ENCODE peak calls at places on chromosome 17, in nine cellular contexts. One of them, this sample, is unnamed.

GRCh38 chr17:360141-360705 is 7.6 kb upstream of the RPH3AL start:
- DNase-seq in BJ: no peak
- DNase-seq in kidney epithelial cell: no peak
- DNase-seq in pancreas: peak
- DNase-seq in lower leg skin: peak
- DNase-seq in cardiac fibroblast: no peak
- DNase-seq in cardiac muscle cell: no peak
- DNase-seq in tibial artery: no peak
- DNase-seq in fibroblast of lung: no peak
- DNase-seq in this sample: no peak

GRCh38 chr17:70072900-70073299 is 2.1 kb upstream of the KCNJ16 start:
- DNase-seq in cardiac muscle cell: no peak
- DNase-seq in fibroblast of lung: no peak
- DNase-seq in kidney epithelial cell: no peak
- DNase-seq in pancreas: no peak
- DNase-seq in lower leg skin: no peak
- DNase-seq in cardiac fibroblast: no peak
- DNase-seq in tibial artery: no peak
- DNase-seq in BJ: no peak
- DNase-seq in this sample: no peak

GRCh38 chr17:19877546-19877945 is 9.8 kb upstream of the ULK2 start:
- DNase-seq in pancreas: no peak
- DNase-seq in tibial artery: no peak
- DNase-seq in BJ: no peak
- DNase-seq in lower leg skin: no peak
- DNase-seq in fibroblast of lung: no peak
- DNase-seq in cardiac fibroblast: no peak
- DNase-seq in cardiac muscle cell: no peak
- DNase-seq in kidney epithelial cell: no peak
- DNase-seq in this sample: no peak

GRCh38 chr17:37791434-37791833 is 46.6 kb upstream of the HNF1B start:
- DNase-seq in cardiac muscle cell: no peak
- DNase-seq in lower leg skin: no peak
- DNase-seq in pancreas: no peak
- DNase-seq in kidney epithelial cell: peak
- DNase-seq in fibroblast of lung: peak
- DNase-seq in tibial artery: no peak
- DNase-seq in BJ: peak
- DNase-seq in cardiac fibroblast: peak
- DNase-seq in this sample: peak

GRCh38 chr17:50898369-50899004 is 32.3 kb upstream of the TOB1 start:
- DNase-seq in pancreas: no peak
- DNase-seq in cardiac fibroblast: no peak
- DNase-seq in fibroblast of lung: no peak
- DNase-seq in kidney epithelial cell: no peak
- DNase-seq in cardiac muscle cell: no peak
- DNase-seq in lower leg skin: peak
- DNase-seq in tibial artery: no peak
- DNase-seq in BJ: no peak
- DNase-seq in this sample: no peak

GRCh38 chr17:46878055-46878454 is 26.7 kb downstream of the WNT9B start:
- DNase-seq in cardiac fibroblast: no peak
- DNase-seq in lower leg skin: peak
- DNase-seq in kidney epithelial cell: no peak
- DNase-seq in tibial artery: peak
- DNase-seq in fibroblast of lung: no peak
- DNase-seq in BJ: no peak
- DNase-seq in cardiac muscle cell: no peak
- DNase-seq in pancreas: no peak
- DNase-seq in this sample: no peak

GRCh38 chr17:64969046-64969501 is 49.8 kb upstream of the LRRC37A3 start:
- DNase-seq in lower leg skin: peak
- DNase-seq in BJ: no peak
- DNase-seq in fibroblast of lung: no peak
- DNase-seq in kidney epithelial cell: no peak
- DNase-seq in cardiac fibroblast: no peak
- DNase-seq in cardiac muscle cell: no peak
- DNase-seq in tibial artery: no peak
- DNase-seq in pancreas: no peak
- DNase-seq in this sample: no peak

GRCh38 chr17:48503747-48504146 is 27.1 kb downstream of the HOXB1 start:
- DNase-seq in pancreas: no peak
- DNase-seq in cardiac fibroblast: no peak
- DNase-seq in cardiac muscle cell: peak
- DNase-seq in kidney epithelial cell: no peak
- DNase-seq in tibial artery: no peak
- DNase-seq in lower leg skin: no peak
- DNase-seq in fibroblast of lung: no peak
- DNase-seq in BJ: no peak
- DNase-seq in this sample: no peak

GRCh38 chr17:27539152-27539551 is 82.9 kb downstream of the KSR1 start:
- DNase-seq in BJ: no peak
- DNase-seq in lower leg skin: no peak
- DNase-seq in cardiac fibroblast: no peak
- DNase-seq in cardiac muscle cell: no peak
- DNase-seq in pancreas: peak
- DNase-seq in kidney epithelial cell: no peak
- DNase-seq in fibroblast of lung: no peak
- DNase-seq in tibial artery: peak
- DNase-seq in this sample: no peak

GRCh38 chr17:43398724-43399595 is at the start of gene ARL4D:
- DNase-seq in lower leg skin: peak
- DNase-seq in fibroblast of lung: peak
- DNase-seq in cardiac muscle cell: peak
- DNase-seq in BJ: no peak
- DNase-seq in tibial artery: peak
- DNase-seq in kidney epithelial cell: no peak
- DNase-seq in pancreas: peak
- DNase-seq in cardiac fibroblast: peak
- DNase-seq in this sample: no peak

GRCh38 chr17:65039349-65039988 is 17.1 kb downstream of the GNA13 start:
- DNase-seq in cardiac fibroblast: no peak
- DNase-seq in cardiac muscle cell: no peak
- DNase-seq in tibial artery: no peak
- DNase-seq in pancreas: no peak
- DNase-seq in lower leg skin: no peak
- DNase-seq in kidney epithelial cell: no peak
- DNase-seq in BJ: no peak
- DNase-seq in fibroblast of lung: no peak
- DNase-seq in this sample: no peak

GRCh38 chr17:21034350-21035235 is 8.2 kb downstream of the USP22 start:
- DNase-seq in cardiac muscle cell: no peak
- DNase-seq in fibroblast of lung: peak
- DNase-seq in pancreas: no peak
- DNase-seq in cardiac fibroblast: peak
- DNase-seq in lower leg skin: peak
- DNase-seq in BJ: no peak
- DNase-seq in kidney epithelial cell: no peak
- DNase-seq in tibial artery: no peak
- DNase-seq in this sample: no peak

GRCh38 chr17:44872131-44872768 is 24.6 kb downstream of the HIGD1B start:
- DNase-seq in cardiac fibroblast: peak
- DNase-seq in tibial artery: peak
- DNase-seq in lower leg skin: no peak
- DNase-seq in kidney epithelial cell: no peak
- DNase-seq in fibroblast of lung: no peak
- DNase-seq in pancreas: peak
- DNase-seq in BJ: no peak
- DNase-seq in cardiac muscle cell: no peak
- DNase-seq in this sample: no peak

DNA sequence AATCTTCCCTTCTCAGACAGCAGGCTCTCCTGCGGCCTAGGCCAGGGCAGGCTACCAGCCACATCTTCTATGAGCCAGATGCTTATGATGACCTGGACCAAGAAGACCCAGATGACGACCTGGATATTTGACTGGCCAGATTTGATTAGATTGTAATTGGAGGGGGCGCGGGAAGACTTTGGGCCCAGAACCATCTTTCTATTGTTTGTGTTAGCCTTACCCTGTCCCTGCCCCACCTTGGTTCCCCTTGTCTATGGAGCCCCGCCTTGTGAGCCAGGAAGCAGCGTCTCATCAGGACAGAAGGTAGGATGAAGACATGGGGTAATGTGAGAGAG is 2.8 kb downstream of the CLDN7 start:
- DNase-seq in cardiac fibroblast: no peak
- DNase-seq in tibial artery: no peak
- DNase-seq in pancreas: no peak
- DNase-seq in BJ: no peak
- DNase-seq in cardiac muscle cell: no peak
- DNase-seq in lower leg skin: no peak
- DNase-seq in fibroblast of lung: no peak
- DNase-seq in kidney epithelial cell: no peak
- DNase-seq in this sample: no peak
- H3K4me3 ChIP-seq in cardiac fibroblast: no peak
- H3K4me3 ChIP-seq in tibial artery: no peak
- H3K4me3 ChIP-seq in pancreas: no peak
- H3K4me3 ChIP-seq in BJ: no peak
- H3K4me3 ChIP-seq in cardiac muscle cell: no peak
- H3K4me3 ChIP-seq in lower leg skin: no peak
- H3K4me3 ChIP-seq in fibroblast of lung: no peak
- H3K4me3 ChIP-seq in kidney epithelial cell: no peak
- H3K4me3 ChIP-seq in this sample: no peak

DNA sequence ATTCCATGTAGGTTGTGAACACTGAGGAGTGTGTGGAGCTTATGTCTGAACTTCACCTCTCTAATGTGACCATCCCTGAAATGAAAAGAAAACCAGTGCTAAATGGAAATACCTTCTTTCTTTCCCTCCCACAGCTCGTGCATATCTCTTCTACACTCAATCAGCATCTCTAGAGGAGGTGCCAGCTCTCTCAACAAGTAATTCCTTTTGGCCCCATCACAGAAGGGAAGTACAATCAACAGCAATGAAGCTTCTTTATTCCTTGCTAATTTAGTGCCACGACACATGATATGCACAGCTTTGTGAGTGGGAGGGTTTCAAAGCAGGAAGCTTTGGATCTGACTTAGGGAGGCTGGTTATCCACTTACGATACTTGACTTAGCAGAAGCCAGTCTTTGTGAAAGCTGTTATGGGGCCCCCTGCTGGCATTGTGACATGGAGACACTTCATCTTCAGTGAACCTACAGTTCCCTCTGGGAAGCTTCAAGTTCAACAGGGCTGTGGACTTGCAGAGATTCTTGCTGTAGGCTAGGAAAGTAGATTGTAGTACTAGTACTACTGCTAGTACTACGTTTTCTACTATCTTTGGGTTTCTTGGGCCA is 81.0 kb downstream of the TMEM100 start:
- DNase-seq in fibroblast of lung: peak
- DNase-seq in pancreas: peak
- DNase-seq in cardiac fibroblast: peak
- DNase-seq in lower leg skin: peak
- DNase-seq in tibial artery: peak
- DNase-seq in kidney epithelial cell: peak
- DNase-seq in BJ: no peak
- DNase-seq in cardiac muscle cell: peak
- DNase-seq in this sample: peak
- TF ChIP-seq CTCF in fibroblast of lung: peak
- TF ChIP-seq CTCF in pancreas: peak
- TF ChIP-seq CTCF in cardiac fibroblast: peak
- TF ChIP-seq CTCF in lower leg skin: no peak
- TF ChIP-seq CTCF in tibial artery: peak
- TF ChIP-seq CTCF in kidney epithelial cell: peak
- TF ChIP-seq CTCF in BJ: peak
- TF ChIP-seq CTCF in cardiac muscle cell: peak
- TF ChIP-seq CTCF in this sample: peak

GRCh38 chr17:81578038-81578441 is 25.9 kb upstream of the FAAP100 start:
- DNase-seq in cardiac muscle cell: no peak
- DNase-seq in fibroblast of lung: no peak
- DNase-seq in tibial artery: no peak
- DNase-seq in cardiac fibroblast: peak
- DNase-seq in BJ: no peak
- DNase-seq in kidney epithelial cell: no peak
- DNase-seq in lower leg skin: no peak
- DNase-seq in pancreas: no peak
- DNase-seq in this sample: no peak

GRCh38 chr17:81576621-81577277 is 24.6 kb upstream of the FAAP100 start:
- DNase-seq in BJ: no peak
- DNase-seq in lower leg skin: no peak
- DNase-seq in fibroblast of lung: peak
- DNase-seq in cardiac fibroblast: peak
- DNase-seq in tibial artery: no peak
- DNase-seq in pancreas: no peak
- DNase-seq in kidney epithelial cell: no peak
- DNase-seq in cardiac muscle cell: no peak
- DNase-seq in this sample: no peak

GRCh38 chr17:81578561-81579225 is 26.5 kb upstream of the FAAP100 start:
- DNase-seq in cardiac fibroblast: no peak
- DNase-seq in lower leg skin: no peak
- DNase-seq in BJ: no peak
- DNase-seq in cardiac muscle cell: no peak
- DNase-seq in pancreas: no peak
- DNase-seq in kidney epithelial cell: no peak
- DNase-seq in fibroblast of lung: no peak
- DNase-seq in tibial artery: no peak
- DNase-seq in this sample: no peak

GRCh38 chr17:81575836-81576235 is 23.7 kb upstream of the FAAP100 start:
- DNase-seq in pancreas: no peak
- DNase-seq in lower leg skin: no peak
- DNase-seq in kidney epithelial cell: no peak
- DNase-seq in fibroblast of lung: no peak
- DNase-seq in cardiac muscle cell: no peak
- DNase-seq in BJ: no peak
- DNase-seq in cardiac fibroblast: no peak
- DNase-seq in tibial artery: no peak
- DNase-seq in this sample: no peak

GRCh38 chr17:81577278-81578000 is 25.3 kb upstream of the FAAP100 start:
- DNase-seq in pancreas: no peak
- DNase-seq in kidney epithelial cell: no peak
- DNase-seq in lower leg skin: no peak
- DNase-seq in fibroblast of lung: no peak
- DNase-seq in BJ: no peak
- DNase-seq in cardiac fibroblast: peak
- DNase-seq in tibial artery: no peak
- DNase-seq in cardiac muscle cell: no peak
- DNase-seq in this sample: no peak
- H3K4me3 ChIP-seq in pancreas: no peak
- H3K4me3 ChIP-seq in kidney epithelial cell: no peak
- H3K4me3 ChIP-seq in lower leg skin: no peak
- H3K4me3 ChIP-seq in fibroblast of lung: no peak
- H3K4me3 ChIP-seq in BJ: no peak
- H3K4me3 ChIP-seq in cardiac fibroblast: no peak
- H3K4me3 ChIP-seq in tibial artery: peak
- H3K4me3 ChIP-seq in cardiac muscle cell: no peak
- H3K4me3 ChIP-seq in this sample: no peak

DNA sequence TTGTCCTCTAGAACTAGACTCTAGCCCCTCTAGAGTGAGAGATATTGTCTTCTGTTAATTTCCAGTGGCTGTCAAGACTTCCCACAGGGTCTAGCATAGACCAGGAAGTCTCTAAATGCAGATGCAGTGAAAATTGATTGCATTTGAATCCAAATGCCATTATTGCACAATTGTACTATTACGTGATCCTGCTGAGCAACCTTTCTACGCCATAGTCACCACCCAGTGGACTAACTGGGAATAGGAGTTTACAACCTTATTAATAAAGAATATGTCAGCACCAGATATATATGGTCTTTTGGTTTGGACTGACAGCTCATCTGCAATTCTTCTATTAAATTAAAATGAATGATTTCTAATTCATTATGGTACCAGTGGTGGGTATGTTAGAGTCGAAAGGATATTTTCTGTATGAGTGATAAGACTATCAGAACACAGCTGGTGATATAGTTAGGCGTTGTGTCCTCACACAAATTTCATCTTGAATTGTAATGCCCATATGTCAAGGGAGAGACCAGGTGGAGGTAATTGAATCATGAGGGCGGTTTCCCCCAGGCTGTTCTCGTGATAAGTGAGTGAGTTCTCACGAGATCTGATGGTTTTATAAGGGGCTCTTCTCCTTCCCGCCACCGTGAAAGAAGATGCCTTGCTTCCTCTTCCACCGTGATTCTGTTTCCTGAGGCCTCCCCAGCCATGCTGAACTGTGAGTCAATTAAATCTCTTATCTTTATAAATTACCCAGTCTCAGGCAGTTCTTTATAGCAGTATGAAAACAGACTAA is 138.9 kb upstream of the CA10 start:
- DNase-seq in BJ: no peak
- DNase-seq in lower leg skin: no peak
- DNase-seq in cardiac fibroblast: no peak
- DNase-seq in fibroblast of lung: no peak
- DNase-seq in tibial artery: no peak
- DNase-seq in pancreas: no peak
- DNase-seq in cardiac muscle cell: no peak
- DNase-seq in kidney epithelial cell: no peak
- DNase-seq in this sample: no peak
- TF ChIP-seq CTCF in BJ: no peak
- TF ChIP-seq CTCF in lower leg skin: no peak
- TF ChIP-seq CTCF in cardiac fibroblast: no peak
- TF ChIP-seq CTCF in fibroblast of lung: no peak
- TF ChIP-seq CTCF in tibial artery: no peak
- TF ChIP-seq CTCF in pancreas: no peak
- TF ChIP-seq CTCF in cardiac muscle cell: no peak
- TF ChIP-seq CTCF in kidney epithelial cell: peak
- TF ChIP-seq CTCF in this sample: no peak

This sample was measured in AG09309.